ENCODE peak calls at places on chromosomes 13 and 19, in ten cellular contexts. M is iPS DF 6.9, Z is ascending aorta, Y is breast epithelium, Q is cardiac muscle cell, J is stomach, R is endodermal cell, C is GM23248, B is A673, K is mammary epithelial cell. V is an unnamed sample. For H3K9me3 and H3K36me3, the result is how much of the 10 kb centered on the place peaks cover.

GRCh38 chr19:49930483-49931011 is 1.2 kb upstream of the NUP62 start:
- DNase-seq in Q (no peak), Y (no peak), R (peak), Z (no peak), J (no peak), C (peak), M (no peak), B (peak), K (no peak), V (no peak)

GRCh38 chr19:575527-576506 is 3.4 kb downstream of the BSG start:
- DNase-seq in B (no peak), Y (no peak), J (peak), R (peak), Q (peak), C (peak), Z (no peak), K (peak), M (no peak), V (peak)

GRCh38 chr13:77176350-77176749 is 149.4 kb upstream of the FBXL3 start:
- DNase-seq in J (no peak), M (no peak), C (peak), Z (no peak), Y (no peak), B (no peak), R (no peak), K (peak), Q (no peak), V (no peak)

GRCh38 chr13:41457589-41458186 is 338 bp downstream of the RGCC start:
- DNase-seq in K (no peak), M (no peak), B (no peak), C (peak), R (peak), J (no peak), Q (no peak), Z (no peak), Y (no peak), V (no peak)

GRCh38 chr13:91347996-91348905 is 764 bp downstream of the MIR17HG start:
- DNase-seq in C (peak), B (peak), R (peak), Y (peak), Q (peak), J (peak), K (peak), Z (no peak), M (no peak), V (peak)

GRCh38 chr19:2495651-2496316 is 19.9 kb downstream of the GADD45B start:
- DNase-seq in Q (peak), C (peak), R (no peak), Y (no peak), K (no peak), Z (no peak), M (no peak), J (peak), B (no peak), V (no peak)

GRCh38 chr19:29610574-29611271 is 4.6 kb downstream of the POP4 start:
- DNase-seq in R (peak), Q (peak), Y (peak), B (peak), J (peak), M (peak), C (peak), Z (no peak), K (peak), V (peak)

GRCh38 chr13:19838726-19839342 is 24.6 kb downstream of the ZMYM5 start:
- DNase-seq in K (no peak), Y (no peak), B (no peak), R (no peak), Q (no peak), J (no peak), Z (no peak), C (peak), M (no peak), V (no peak)

GRCh38 chr13:59659981-59660380 is 503.7 kb downstream of the DIAPH3 start:
- DNase-seq in B (no peak), Q (no peak), K (no peak), R (no peak), Z (no peak), J (no peak), C (no peak), Y (no peak), M (no peak), V (no peak)

GRCh38 chr13:111074826-111075225 is 40.3 kb upstream of the ARHGEF7 start:
- DNase-seq in R (no peak), Q (no peak), J (no peak), B (no peak), C (no peak), Z (no peak), Y (no peak), M (no peak), K (no peak), V (no peak)

DNA sequence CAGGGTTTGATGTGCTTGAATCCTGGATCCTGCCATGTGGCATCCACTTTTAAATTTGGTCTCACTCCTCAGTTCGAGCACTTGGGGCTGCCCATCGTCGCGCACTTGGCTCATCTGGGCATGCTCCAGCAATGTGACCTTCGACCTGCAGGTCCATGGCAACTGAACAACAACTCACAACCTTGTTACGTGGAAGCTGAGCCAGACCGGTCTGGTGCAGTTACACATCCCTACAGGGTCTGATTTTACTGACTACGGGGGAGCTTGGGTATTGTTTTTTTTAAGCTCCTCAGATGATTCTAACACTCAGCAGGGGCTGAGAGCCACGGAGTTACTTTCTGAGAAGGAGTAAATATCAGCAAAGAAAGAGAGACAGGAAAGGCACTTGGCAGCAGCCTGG is 769.6 kb downstream of the UQCRFS1 start:
- DNase-seq in C (no peak), Q (no peak), Z (no peak), J (no peak), B (no peak), K (no peak), R (no peak), Y (no peak), M (no peak), V (no peak)
- H3K9me3 ChIP-seq in C (under half), Q (under half), Z (under half), J (under half), B (under half), K (under half), R (under half), Y (under half), M (under half), V (under half)

DNA sequence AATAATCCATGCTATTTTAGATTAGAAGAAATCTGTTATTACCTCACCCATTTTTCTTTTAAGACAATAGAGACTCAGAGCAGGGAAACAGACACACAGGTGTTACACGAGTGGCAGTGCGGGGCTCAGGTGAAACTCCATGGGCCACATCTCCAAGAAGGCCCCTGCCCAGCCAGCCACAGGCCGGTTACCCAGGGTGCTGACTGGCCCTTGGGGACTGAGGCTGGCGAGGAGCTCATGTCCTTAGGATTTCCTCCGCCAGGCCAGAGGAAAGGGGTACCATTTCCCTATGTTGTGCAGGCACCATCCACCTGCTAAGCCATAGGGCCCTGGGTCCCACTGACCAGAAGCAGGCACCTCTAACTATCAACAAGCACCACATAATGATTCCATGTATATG is 10.6 kb downstream of the C19orf47 start:
- DNase-seq in R (no peak), B (no peak), K (no peak), Q (no peak), Y (no peak), C (no peak), J (no peak), M (no peak), Z (no peak), V (no peak)
- H3K36me3 ChIP-seq in R (under half), B (under half), K (under half), Q (under half), Y (under half), C (under half), J (under half), M (under half), Z (under half), V (under half)

DNA sequence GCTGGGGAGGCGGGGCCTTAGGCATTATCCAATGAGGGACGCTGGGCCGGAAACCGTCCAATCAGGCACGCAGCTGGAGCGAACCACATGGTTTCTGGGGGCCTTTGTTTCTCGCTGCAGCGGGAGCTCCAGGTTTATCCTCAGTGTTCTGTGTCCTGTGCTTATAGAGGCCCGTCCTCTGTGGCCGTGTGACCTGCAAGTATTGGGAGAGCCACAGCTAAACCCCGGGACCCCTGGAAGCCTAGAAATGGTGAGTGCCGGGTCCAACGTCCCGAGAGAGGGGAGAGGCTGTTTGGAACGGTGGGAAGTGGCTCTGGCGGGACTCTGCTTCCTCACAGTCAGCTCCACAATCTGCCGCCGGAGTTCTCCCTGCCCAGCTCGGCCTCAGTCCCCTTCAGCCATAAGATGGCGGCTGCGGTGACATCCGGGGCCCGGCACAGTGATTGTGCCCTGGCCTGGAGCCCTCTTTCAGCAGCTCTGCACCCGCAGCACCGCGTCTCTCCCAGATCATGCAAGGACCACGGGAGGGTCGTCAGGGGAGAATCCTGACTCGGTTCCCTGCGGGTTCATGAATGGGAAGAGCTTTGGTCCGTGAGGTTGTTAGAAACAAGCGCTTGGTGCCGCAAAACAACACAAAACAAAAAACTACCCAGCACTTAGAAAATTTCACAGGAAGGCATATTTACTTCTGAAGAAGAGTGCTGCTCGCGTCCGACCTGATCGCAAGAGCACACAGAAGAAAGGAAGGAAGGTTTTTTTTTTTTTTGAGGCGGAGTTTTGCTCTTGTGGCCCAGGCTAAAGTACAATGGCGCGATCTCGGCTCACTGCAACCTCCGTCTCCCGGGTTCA is at the start of gene ZNF253:
- DNase-seq in Q (peak), K (peak), R (peak), M (peak), Z (peak), C (peak), J (peak), Y (peak), B (peak), V (peak)
- H3K4me3 ChIP-seq in Q (peak), K (peak), R (peak), M (peak), Z (peak), C (peak), J (peak), Y (peak), B (peak), V (peak)

GRCh38 chr13:94195715-94196114 is 283.8 kb downstream of the DCT start:
- DNase-seq in C (peak), R (no peak), Q (peak), Z (no peak), J (no peak), K (peak), M (no peak), Y (no peak), B (no peak), V (peak)
- H3K9me3 ChIP-seq in C (under half), R (under half), Q (under half), Z (under half), J (under half), K (under half), M (under half), Y (under half), B (under half), V (under half)

GRCh38 chr19:7541481-7541824 is 5.9 kb downstream of the PNPLA6 start:
- DNase-seq in K (no peak), J (no peak), Q (no peak), R (no peak), C (no peak), Y (no peak), B (no peak), Z (no peak), M (no peak), V (no peak)
- H3K36me3 ChIP-seq in K (under half), J (half or more), Q (under half), R (under half), C (under half), Y (under half), B (under half), Z (half or more), M (under half), V (half or more)

DNA sequence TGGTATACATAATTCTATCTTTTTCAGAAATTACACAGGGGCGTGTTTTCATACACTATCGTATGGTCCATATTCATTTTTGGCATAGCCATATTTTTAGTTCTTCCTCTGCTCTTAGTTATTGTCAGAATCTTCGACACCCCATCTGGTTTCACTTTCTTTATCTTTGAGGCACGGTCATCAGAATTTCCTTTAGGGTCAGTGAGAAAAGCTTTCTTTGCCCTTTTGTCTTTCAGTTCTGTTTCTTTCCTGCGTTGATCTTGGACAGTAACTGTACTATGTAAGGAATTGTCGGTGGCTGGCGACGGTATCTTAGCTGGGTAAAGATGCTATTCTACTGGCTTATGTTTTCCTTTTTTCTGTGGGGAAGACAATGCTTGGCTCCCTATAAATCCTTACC is 10.6 kb upstream of the KIR2DL4 start:
- DNase-seq in B (no peak), C (no peak), M (no peak), R (no peak), Z (no peak), Y (no peak), K (no peak), Q (no peak), J (no peak), V (no peak)
- H3K4me3 ChIP-seq in B (no peak), C (no peak), M (no peak), R (no peak), Z (peak), Y (peak), K (no peak), Q (no peak), J (no peak), V (peak)

GRCh38 chr19:23998568-23998967 is 83.9 kb downstream of the ZNF726 start:
- DNase-seq in Y (no peak), J (no peak), Q (no peak), R (no peak), M (no peak), C (no peak), B (no peak), Z (no peak), K (no peak), V (no peak)
- H3K9me3 ChIP-seq in Y (under half), J (under half), Q (under half), R (half or more), M (under half), C (under half), B (under half), Z (under half), K (half or more), V (under half)

GRCh38 chr19:12715102-12715501 is 8.6 kb downstream of the TNPO2 start:
- DNase-seq in Z (no peak), M (no peak), Y (no peak), K (no peak), B (no peak), Q (no peak), J (no peak), C (no peak), R (no peak), V (no peak)
- H3K36me3 ChIP-seq in Z (half or more), M (under half), Y (under half), K (under half), B (half or more), Q (under half), J (half or more), C (under half), R (half or more), V (half or more)

GRCh38 chr19:43820861-43821215 is 6.3 kb upstream of the ZNF283 start:
- DNase-seq in C (no peak), B (no peak), Z (no peak), Y (no peak), M (no peak), J (no peak), K (no peak), R (no peak), Q (no peak), V (no peak)
- H3K4me3 ChIP-seq in C (peak), B (no peak), Z (peak), Y (peak), M (no peak), J (peak), K (peak), R (peak), Q (no peak), V (no peak)

GRCh38 chr19:57560049-57560491 is 407 bp upstream of the ZNF550 start:
- DNase-seq in Y (no peak), Q (no peak), J (no peak), Z (no peak), C (peak), R (no peak), B (peak), K (peak), M (no peak), V (peak)
- H3K9me3 ChIP-seq in Y (under half), Q (under half), J (under half), Z (half or more), C (under half), R (half or more), B (under half), K (under half), M (under half), V (under half)